ENCODE peak calls at places on chromosome 4, in seven cellular contexts. S, O, I, Y, K, Q and B are unnamed samples.

GRCh38 chr4:8763966-8764901 is 107.4 kb downstream of the HMX1 start:
- DNase-seq in S (no peak), O (no peak), I (no peak), Y (no peak), K (no peak), Q (peak; percentile 41), B (peak; percentile 37)

GRCh38 chr4:26782168-26782829 is 78.3 kb upstream of the STIM2 start:
- DNase-seq in S (no peak), O (no peak), I (no peak), Y (no peak), K (no peak), Q (no peak), B (no peak)

GRCh38 chr4:189940178-189941004 is at the start of gene FRG1:
- DNase-seq in S (peak; percentile 95), O (peak; percentile 75), I (peak; percentile 97), Y (peak; percentile 96), K (peak; percentile 85), Q (peak; percentile 98), B (peak; percentile 97)

GRCh38 chr4:2067446-2068197 is 8.5 kb downstream of the NAT8L start:
- DNase-seq in S (no peak), O (no peak), I (no peak), Y (no peak), K (no peak), Q (no peak), B (no peak)

GRCh38 chr4:41216294-41217019 is 2.1 kb upstream of the APBB2 start:
- DNase-seq in S (peak; percentile 90), O (no peak), I (peak; percentile 55), Y (peak; percentile 76), K (peak; percentile 32), Q (peak; percentile 90), B (peak; percentile 82)

GRCh38 chr4:185865901-185866328 is 53.9 kb upstream of the SORBS2 start:
- DNase-seq in S (peak; percentile 82), O (no peak), I (no peak), Y (peak; percentile 53), K (no peak), Q (no peak), B (no peak)

GRCh38 chr4:102534845-102535244 is 33.7 kb downstream of the NFKB1 start:
- DNase-seq in S (no peak), O (no peak), I (no peak), Y (no peak), K (no peak), Q (no peak), B (no peak)

GRCh38 chr4:113941836-113942235 is 37.6 kb downstream of the ARSJ start:
- DNase-seq in S (no peak), O (no peak), I (no peak), Y (no peak), K (no peak), Q (no peak), B (no peak)

GRCh38 chr4:143341186-143341755 is 4.6 kb downstream of the GAB1 start:
- DNase-seq in S (no peak), O (no peak), I (peak; percentile 24), Y (no peak), K (no peak), Q (no peak), B (no peak)

GRCh38 chr4:142443469-142443868 is 402.6 kb downstream of the INPP4B start:
- DNase-seq in S (no peak), O (no peak), I (no peak), Y (no peak), K (no peak), Q (no peak), B (no peak)

GRCh38 chr4:26015133-26015651 is 101.2 kb downstream of the SMIM20 start:
- DNase-seq in S (peak; percentile 61), O (peak; percentile 86), I (peak; percentile 63), Y (peak; percentile 89), K (no peak), Q (no peak), B (peak; percentile 50)

GRCh38 chr4:83569429-83569828 is 33.5 kb downstream of the GPAT3 start:
- DNase-seq in S (no peak), O (no peak), I (no peak), Y (no peak), K (no peak), Q (no peak), B (no peak)

GRCh38 chr4:88008624-88009235 is 1.3 kb downstream of the PKD2 start:
- DNase-seq in S (no peak), O (no peak), I (no peak), Y (peak; percentile 24), K (no peak), Q (no peak), B (no peak)

GRCh38 chr4:65259251-65259650 is 411.0 kb downstream of the EPHA5 start:
- DNase-seq in S (no peak), O (no peak), I (no peak), Y (no peak), K (no peak), Q (no peak), B (no peak)

GRCh38 chr4:53476232-53477037 is 99.0 kb downstream of the FIP1L1 start:
- DNase-seq in S (no peak), O (peak; percentile 19), I (no peak), Y (peak; percentile 97), K (no peak), Q (no peak), B (no peak)

GRCh38 chr4:135718019-135718418 is 1516.4 kb upstream of the PABPC4L start:
- DNase-seq in S (no peak), O (no peak), I (no peak), Y (peak; percentile 38), K (no peak), Q (no peak), B (no peak)

GRCh38 chr4:129043523-129043922 is 49.8 kb downstream of the SCLT1 start:
- DNase-seq in S (no peak), O (no peak), I (no peak), Y (peak; percentile 55), K (no peak), Q (no peak), B (no peak)

GRCh38 chr4:86451560-86452322 is 91.9 kb upstream of the MAPK10 start:
- DNase-seq in S (no peak), O (no peak), I (no peak), Y (peak; percentile 34), K (no peak), Q (no peak), B (no peak)

GRCh38 chr4:178554352-178554751 is 1112.1 kb upstream of the AGA start:
- DNase-seq in S (no peak), O (no peak), I (no peak), Y (no peak), K (no peak), Q (no peak), B (no peak)

GRCh38 chr4:137609693-137610450 is 77.6 kb upstream of the PCDH18 start:
- DNase-seq in S (no peak), O (no peak), I (no peak), Y (peak; percentile 70), K (no peak), Q (no peak), B (no peak)

GRCh38 chr4:137611998-137612700 is 79.9 kb upstream of the PCDH18 start:
- DNase-seq in S (no peak), O (no peak), I (no peak), Y (no peak), K (no peak), Q (no peak), B (no peak)

GRCh38 chr4:137614491-137614890 is 82.2 kb upstream of the PCDH18 start:
- DNase-seq in S (no peak), O (no peak), I (no peak), Y (peak; percentile 49), K (no peak), Q (no peak), B (no peak)

GRCh38 chr4:137608085-137608484 is 75.8 kb upstream of the PCDH18 start:
- DNase-seq in S (no peak), O (no peak), I (no peak), Y (no peak), K (no peak), Q (no peak), B (no peak)

DNA sequence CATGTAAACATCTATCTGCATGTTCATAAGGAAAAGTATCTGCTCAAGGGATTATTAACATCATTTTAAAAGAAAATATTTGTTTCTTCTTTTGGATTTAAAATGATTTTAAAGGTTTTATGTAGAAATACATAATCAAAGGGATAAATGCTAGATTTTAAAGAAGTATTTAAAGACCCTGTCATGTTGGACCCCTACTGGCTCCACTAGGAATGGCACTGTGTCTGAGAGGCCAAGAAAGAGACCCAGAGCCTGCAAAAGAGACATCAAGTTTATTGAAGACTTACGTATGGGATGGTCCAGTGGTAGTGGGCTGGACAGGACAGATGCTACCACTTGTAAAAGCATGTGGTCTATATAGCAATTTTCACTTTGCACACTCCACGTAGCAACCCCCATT is 78.7 kb upstream of the PCDH18 start:
- DNase-seq in S (no peak), O (no peak), I (no peak), Y (peak; percentile 28), K (no peak), Q (no peak), B (no peak)
- TF ChIP-seq CTCF in S (no peak), O (no peak), I (no peak), Y (peak; percentile 66), K (no peak), Q (no peak), B (peak; percentile 14)

DNA sequence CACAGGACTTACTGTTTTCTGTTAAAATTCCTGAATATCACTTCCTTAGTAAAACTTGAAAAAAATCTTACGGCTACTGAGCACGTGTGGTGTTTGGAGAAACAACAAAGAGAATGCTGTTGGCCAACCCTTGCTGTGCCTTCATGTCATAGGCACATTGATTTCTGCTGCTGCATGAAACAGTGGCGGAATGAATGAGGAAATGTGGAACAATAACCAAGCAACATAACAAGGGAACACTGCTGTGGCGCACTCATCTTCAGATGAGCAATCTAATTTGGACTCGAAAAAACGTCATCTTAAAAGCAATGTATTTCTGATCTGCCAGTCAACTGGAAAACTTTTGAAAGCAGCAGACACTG is 51.5 kb downstream of the PROM1 start:
- DNase-seq in S (peak; percentile 30), O (no peak), I (no peak), Y (no peak), K (no peak), Q (no peak), B (no peak)
- H3K4me1 ChIP-seq in S (peaks cover 35% of the 10 kb centered on the region), O (peaks cover 21% of the 10 kb centered on the region), I (peaks cover 39% of the 10 kb centered on the region), Y (no peaks in the 10 kb centered on the region), K (no peaks in the 10 kb centered on the region), Q (peaks cover 14% of the 10 kb centered on the region), B (peaks cover 3% of the 10 kb centered on the region)

GRCh38 chr4:163331629-163332360 is 601 bp downstream of the NPY1R start:
- DNase-seq in S (peak; percentile 14), O (no peak), I (no peak), Y (peak; percentile 15), K (no peak), Q (peak; percentile 74), B (peak; percentile 53)
- TF ChIP-seq CTCF in S (no peak), O (peak; percentile 19), I (no peak), Y (peak; percentile 2), K (no peak), Q (no peak), B (no peak)

GRCh38 chr4:48343035-48343434 is 1.7 kb downstream of the SLAIN2 start:
- DNase-seq in S (no peak), O (no peak), I (no peak), Y (peak; percentile 20), K (no peak), Q (no peak), B (no peak)

GRCh38 chr4:48340905-48341775 is at the start of gene SLAIN2:
- DNase-seq in S (peak; percentile 99), O (peak; percentile 97), I (peak; percentile 99), Y (peak; percentile 98), K (peak; percentile 99), Q (peak; percentile 100), B (peak; percentile 100)

GRCh38 chr4:48341776-48342558 is 638 bp downstream of the SLAIN2 start:
- DNase-seq in S (peak; percentile 53), O (peak; percentile 4), I (peak; percentile 48), Y (peak; percentile 22), K (peak; percentile 35), Q (peak; percentile 79), B (peak; percentile 76)

GRCh38 chr4:48343531-48343930 is 2.2 kb downstream of the SLAIN2 start:
- DNase-seq in S (no peak), O (no peak), I (no peak), Y (peak; percentile 27), K (no peak), Q (no peak), B (no peak)

GRCh38 chr4:48342559-48342878 is 1.2 kb downstream of the SLAIN2 start:
- DNase-seq in S (no peak), O (no peak), I (no peak), Y (peak; percentile 13), K (no peak), Q (no peak), B (no peak)
- H3K4me1 ChIP-seq in S (peaks cover 36% of the 10 kb centered on the region), O (peaks cover 49% of the 10 kb centered on the region), I (peaks cover 64% of the 10 kb centered on the region), Y (peaks cover 14% of the 10 kb centered on the region), K (peaks cover 4% of the 10 kb centered on the region), Q (peaks cover 27% of the 10 kb centered on the region), B (peaks cover 46% of the 10 kb centered on the region)